ENCODE peak calls at places on chromosomes 13 and 19, in four cellular contexts. W is K562, G is GM12878, P is HepG2. R is an unnamed sample.

GRCh38 chr13:77429320-77430142 is 102.6 kb upstream of the MYCBP2 start:
- DNase-seq in P (no peak), W (no peak), G (peak; percentile 93), R (no peak)

GRCh38 chr19:39253374-39254149 is 4.9 kb upstream of the IFNL4 start:
- DNase-seq in P (no peak), W (no peak), G (no peak), R (no peak)

GRCh38 chr19:45995715-45996385 is 583 bp downstream of the CCDC61 start:
- DNase-seq in P (no peak), W (no peak), G (no peak), R (no peak)

GRCh38 chr19:32817252-32817912 is 52.2 kb downstream of the SLC7A9 start:
- DNase-seq in W (no peak), G (no peak), P (peak; percentile 59), R (no peak)

GRCh38 chr19:17095141-17095919 is 19.8 kb downstream of the MYO9B start:
- DNase-seq in G (no peak), P (no peak), W (no peak), R (no peak)

GRCh38 chr19:15374796-15375440 is 4.7 kb downstream of the AKAP8 start:
- DNase-seq in W (no peak), G (no peak), P (no peak), R (no peak)

GRCh38 chr19:40193587-40193849 is 2.3 kb downstream of the MAP3K10 start:
- DNase-seq in G (no peak), W (no peak), P (no peak), R (no peak)

GRCh38 chr19:35882074-35882832 is 13.9 kb downstream of the APLP1 start:
- DNase-seq in W (peak; percentile 45), P (peak; percentile 64), G (peak; percentile 33), R (no peak)

GRCh38 chr19:2680808-2681207 is 21.7 kb downstream of the GNG7 start:
- DNase-seq in G (peak; percentile 81), W (no peak), P (no peak), R (no peak)

GRCh38 chr19:49489601-49490167 is 2.3 kb downstream of the RPL13A start:
- DNase-seq in W (peak; percentile 44), G (no peak), P (peak; percentile 75), R (no peak)

DNA sequence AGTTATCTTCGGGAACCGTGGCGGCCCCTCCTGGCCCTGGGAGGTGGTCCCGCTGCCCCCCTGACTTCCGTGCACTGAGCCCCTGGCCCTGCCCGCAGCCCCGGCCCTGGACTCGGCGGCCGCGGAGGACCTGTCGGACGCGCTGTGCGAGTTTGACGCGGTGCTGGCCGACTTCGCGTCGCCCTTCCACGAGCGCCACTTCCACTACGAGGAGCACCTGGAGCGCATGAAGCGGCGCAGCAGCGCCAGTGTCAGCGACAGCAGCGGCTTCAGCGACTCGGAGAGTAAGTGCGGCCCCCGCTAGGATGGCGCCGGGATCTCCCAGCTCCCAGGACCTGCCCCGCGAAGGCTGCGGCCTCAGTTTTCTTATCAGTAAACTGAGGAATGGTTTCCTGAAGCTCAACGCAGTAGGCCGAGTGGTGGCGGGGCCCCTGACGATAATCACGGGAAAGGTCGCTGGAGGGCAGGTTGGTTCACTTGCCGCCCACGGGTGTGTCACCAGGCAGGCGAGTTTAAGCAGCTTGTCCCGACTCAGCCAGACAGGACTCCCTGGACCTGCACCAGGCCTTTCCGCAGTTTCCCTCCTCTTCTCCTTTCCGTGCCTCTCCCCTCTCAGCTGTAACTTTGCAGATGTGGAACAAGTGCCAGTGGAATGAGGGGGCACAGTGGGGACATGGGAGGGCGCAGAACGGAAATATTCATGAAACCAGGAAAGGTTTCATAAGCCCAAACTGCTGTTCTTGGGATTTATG is 1.0 kb downstream of the RGCC start:
- DNase-seq in P (no peak), G (no peak), W (peak; percentile 36), R (peak; percentile 32)
- TF ChIP-seq TCF7 in P (no peak), G (no peak), W (no peak), R (no peak)

GRCh38 chr13:39599842-39600241 is 3.2 kb downstream of the LHFPL6 start:
- DNase-seq in G (no peak), P (no peak), W (no peak), R (no peak)
- TF ChIP-seq TCF7 in G (no peak), P (no peak), W (no peak), R (no peak)

DNA sequence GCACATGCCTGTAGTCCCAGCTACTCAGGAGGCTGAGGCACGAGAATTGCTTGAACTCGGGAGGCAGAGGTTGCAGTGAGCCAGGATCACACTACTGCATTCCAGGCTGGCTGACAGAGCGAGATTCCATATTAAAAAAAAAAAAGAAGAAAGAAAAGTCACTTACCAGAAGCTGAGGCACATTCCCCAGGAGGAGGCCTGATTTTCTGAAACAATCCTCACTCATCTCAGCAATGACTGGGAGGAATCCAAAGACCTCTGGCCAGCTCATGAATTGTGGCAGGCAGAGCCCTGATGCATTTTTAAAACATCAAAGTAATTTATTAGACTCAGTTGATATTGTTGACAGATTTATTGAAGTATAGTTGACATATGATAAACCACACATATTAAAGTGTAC is 206.3 kb downstream of the FOXO1 start:
- DNase-seq in P (no peak), W (no peak), G (no peak), R (no peak)
- TF ChIP-seq TCF7 in P (no peak), W (no peak), G (no peak), R (no peak)

GRCh38 chr19:55646889-55647731 is 902 bp upstream of the CCDC106 start:
- DNase-seq in P (no peak), W (no peak), G (no peak), R (no peak)
- TF ChIP-seq TCF7 in P (no peak), W (no peak), G (no peak), R (no peak)

DNA sequence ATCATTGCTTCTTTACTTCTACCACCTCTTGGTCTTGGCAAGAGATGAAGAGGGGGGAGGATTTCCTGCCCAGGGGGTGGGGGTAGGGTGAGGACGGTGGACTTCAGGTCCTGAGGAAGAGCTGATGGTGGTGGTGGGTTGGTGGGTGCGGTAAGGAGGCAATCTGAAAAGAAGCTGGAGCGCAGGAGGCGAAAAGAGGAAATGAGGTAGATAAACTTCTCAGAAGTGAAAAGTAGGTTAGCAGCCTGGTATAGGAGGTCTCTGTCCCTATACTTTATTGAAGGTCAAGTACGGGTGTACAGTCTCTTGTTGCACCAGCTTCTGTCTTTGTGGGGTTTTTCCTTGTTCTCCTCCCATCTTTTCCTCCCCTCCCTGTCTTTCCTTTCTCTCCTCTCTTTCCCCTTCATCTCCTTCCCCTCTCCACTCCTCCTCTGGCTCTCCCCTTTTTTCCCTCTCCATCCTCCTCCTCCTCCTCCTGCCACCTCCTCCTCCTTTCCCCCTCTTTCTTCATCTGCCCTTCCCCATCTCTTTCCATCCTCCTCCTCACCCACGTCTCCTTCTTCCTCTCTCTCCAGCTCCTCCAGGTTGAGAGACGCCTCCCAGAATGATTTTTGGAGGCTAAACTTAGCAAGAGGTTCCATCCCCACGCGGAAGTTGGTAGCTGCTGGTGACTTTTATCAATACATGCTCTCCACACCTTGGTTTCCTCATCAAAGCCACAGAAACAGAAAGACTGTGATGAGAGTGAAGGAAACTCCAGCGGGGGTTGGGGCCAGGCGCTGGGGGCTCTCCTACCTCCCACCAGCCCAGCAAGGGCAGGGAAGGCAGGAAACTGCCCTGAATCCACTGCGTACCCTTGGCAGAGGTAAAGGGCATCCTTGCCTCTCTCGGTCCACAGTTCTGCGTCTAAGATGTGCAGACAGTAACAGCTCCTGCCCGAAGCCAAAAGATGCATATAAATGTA is 15.3 kb downstream of the TNFSF14 start:
- DNase-seq in W (no peak), G (no peak), P (no peak), R (no peak)
- TF ChIP-seq TCF7 in W (no peak), G (no peak), P (no peak), R (no peak)

GRCh38 chr19:47310819-47311218 is 1.2 kb downstream of the C5AR1 start:
- DNase-seq in P (peak; percentile 36), G (no peak), W (no peak), R (no peak)

GRCh38 chr19:47313754-47314133 is 4.1 kb downstream of the C5AR1 start:
- DNase-seq in W (no peak), P (no peak), G (no peak), R (no peak)

GRCh38 chr19:47316513-47316912 is 6.9 kb downstream of the C5AR1 start:
- DNase-seq in P (no peak), W (no peak), G (no peak), R (no peak)

GRCh38 chr19:47312366-47313006 is 2.8 kb downstream of the C5AR1 start:
- DNase-seq in P (no peak), G (no peak), W (no peak), R (no peak)

DNA sequence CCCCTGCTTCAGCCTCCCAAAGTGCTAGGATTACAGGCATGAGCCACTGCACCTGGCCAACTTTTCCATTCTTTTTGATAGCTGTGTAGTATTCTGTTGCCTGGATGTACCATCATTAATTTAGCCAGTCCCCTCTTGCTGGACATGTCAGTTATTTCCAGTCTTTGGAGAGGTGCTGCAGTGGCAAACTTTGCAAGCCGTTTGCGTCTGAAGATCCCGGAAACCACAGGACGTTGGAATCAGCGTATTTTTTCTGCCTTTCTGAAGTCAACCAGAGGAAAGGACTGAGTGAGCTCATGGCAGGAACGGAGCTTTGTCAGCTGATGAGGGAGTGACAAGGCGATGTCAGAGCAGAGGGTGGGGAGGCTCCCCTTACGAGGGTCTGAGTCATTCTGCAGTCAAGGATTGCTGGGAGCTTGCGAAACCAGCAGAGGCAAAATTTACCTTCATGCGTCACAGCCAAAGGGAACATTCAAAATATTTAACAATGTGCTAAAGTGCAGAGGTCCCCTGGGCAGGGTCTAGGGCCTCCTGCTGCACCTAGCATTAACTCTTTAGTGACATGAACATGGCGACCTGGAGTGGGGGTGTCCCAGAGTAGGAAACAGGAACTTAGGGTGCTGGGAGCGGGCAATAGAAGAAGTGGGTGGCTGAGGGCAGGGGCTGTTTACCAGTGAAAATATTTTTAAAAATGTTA is 5.6 kb downstream of the C5AR1 start:
- DNase-seq in G (no peak), P (peak; percentile 97), W (peak; percentile 79), R (no peak)
- TF ChIP-seq TCF7 in G (no peak), P (no peak), W (no peak), R (no peak)